ENCODE peak calls at places on chromosomes 12 and 14, in seven cellular contexts. O is AG20443, J is nephron progenitor cell, V is iris pigment epithelial cell, U is AG08395, T is stromal cell of bone marrow, K is GM12865. H is an unnamed sample.
A peak's percentile ranks its signal among the peaks of the same experiment; 100 is the strongest.

GRCh38 chr12:52203126-52203921 is 11.5 kb upstream of the KRT80 start:
- DNase-seq in O (peak; percentile 87), J (peak; percentile 38), V (no peak), U (peak; percentile 88), T (peak; percentile 59), K (peak; percentile 34), H (peak; percentile 7)

GRCh38 chr12:106586535-106586802 is 3.7 kb downstream of the RFX4 start:
- DNase-seq in O (no peak), J (peak; percentile 25), V (no peak), U (no peak), T (no peak), K (no peak), H (no peak)

GRCh38 chr12:57697076-57697475 is 3.1 kb downstream of the OS9 start:
- DNase-seq in O (no peak), J (no peak), V (no peak), U (no peak), T (no peak), K (no peak), H (no peak)

GRCh38 chr12:69639400-69640016 is 28.8 kb upstream of the LRRC10 start:
- DNase-seq in O (peak; percentile 91), J (peak; percentile 70), V (peak; percentile 73), U (peak; percentile 84), T (peak; percentile 48), K (peak; percentile 72), H (peak; percentile 29)

GRCh38 chr12:41663487-41664258 is 475.6 kb downstream of the PDZRN4 start:
- DNase-seq in O (peak; percentile 9), J (no peak), V (peak; percentile 47), U (no peak), T (peak; percentile 3), K (no peak), H (no peak)

GRCh38 chr12:128069359-128069997 is 197.5 kb upstream of the TMEM132C start:
- DNase-seq in O (peak; percentile 44), J (peak; percentile 61), V (peak; percentile 34), U (peak; percentile 60), T (peak; percentile 28), K (peak; percentile 55), H (no peak)

GRCh38 chr14:21268612-21269251 is 510 bp downstream of the HNRNPC start:
- DNase-seq in O (no peak), J (peak; percentile 18), V (peak; percentile 75), U (no peak), T (no peak), K (peak; percentile 83), H (peak; percentile 58)

GRCh38 chr14:32559595-32559994 is 230.5 kb downstream of the AKAP6 start:
- DNase-seq in O (no peak), J (no peak), V (peak; percentile 59), U (no peak), T (no peak), K (no peak), H (no peak)

GRCh38 chr14:71918955-71919354 is 13.3 kb upstream of the RGS6 start:
- DNase-seq in O (no peak), J (no peak), V (peak; percentile 1), U (no peak), T (no peak), K (peak; percentile 13), H (no peak)

GRCh38 chr14:55799523-55800095 is 219.6 kb downstream of the KTN1 start:
- DNase-seq in O (no peak), J (no peak), V (no peak), U (no peak), T (no peak), K (no peak), H (no peak)

GRCh38 chr12:28390716-28391452 is 200.6 kb downstream of the CCDC91 start:
- DNase-seq in O (peak; percentile 27), J (no peak), V (peak; percentile 67), U (peak; percentile 9), T (peak; percentile 78), K (no peak), H (no peak)

GRCh38 chr12:124032265-124032886 is 59.4 kb downstream of the ZNF664 start:
- DNase-seq in O (peak; percentile 88), J (peak; percentile 55), V (peak; percentile 68), U (peak; percentile 86), T (peak; percentile 58), K (peak; percentile 44), H (peak; percentile 21)

GRCh38 chr12:95658386-95658785 is 107.1 kb upstream of the USP44 start:
- DNase-seq in O (no peak), J (no peak), V (no peak), U (no peak), T (no peak), K (no peak), H (no peak)

GRCh38 chr12:124796303-124796957 is 67.2 kb downstream of the SCARB1 start:
- DNase-seq in O (no peak), J (no peak), V (no peak), U (no peak), T (no peak), K (no peak), H (peak; percentile 10)

GRCh38 chr14:91830777-91831176 is 36.6 kb downstream of the TC2N start:
- DNase-seq in O (no peak), J (no peak), V (no peak), U (no peak), T (no peak), K (peak; percentile 76), H (no peak)

GRCh38 chr12:44720265-44720664 is 155.8 kb downstream of the NELL2 start:
- DNase-seq in O (no peak), J (no peak), V (no peak), U (no peak), T (no peak), K (no peak), H (no peak)

GRCh38 chr14:72164420-72165150 is 232.4 kb downstream of the RGS6 start:
- DNase-seq in O (no peak), J (no peak), V (no peak), U (no peak), T (no peak), K (peak; percentile 54), H (no peak)

GRCh38 chr12:113369391-113369790 is 11.0 kb downstream of the PLBD2 start:
- DNase-seq in O (no peak), J (no peak), V (no peak), U (no peak), T (no peak), K (no peak), H (no peak)

GRCh38 chr12:56593909-56594621 is 36.1 kb downstream of the BAZ2A start:
- DNase-seq in O (peak; percentile 87), J (peak; percentile 73), V (peak; percentile 82), U (peak; percentile 89), T (peak; percentile 58), K (peak; percentile 71), H (peak; percentile 46)

GRCh38 chr12:121364657-121365265 is 12.6 kb upstream of the ANAPC5 start:
- DNase-seq in O (peak; percentile 37), J (no peak), V (no peak), U (peak; percentile 16), T (peak; percentile 41), K (no peak), H (no peak)

GRCh38 chr12:92185052-92185451 is 39.4 kb upstream of the BTG1 start:
- DNase-seq in O (no peak), J (no peak), V (no peak), U (no peak), T (no peak), K (peak; percentile 86), H (peak; percentile 79)

GRCh38 chr14:31127690-31128089 is 79.9 kb downstream of the HECTD1 start:
- DNase-seq in O (no peak), J (no peak), V (peak; percentile 25), U (no peak), T (no peak), K (peak; percentile 8), H (peak; percentile 22)

GRCh38 chr12:94841171-94841570 is 162.3 kb downstream of the NDUFA12 start:
- DNase-seq in O (no peak), J (no peak), V (peak; percentile 14), U (no peak), T (no peak), K (no peak), H (no peak)

GRCh38 chr14:35235840-35236239 is 56.3 kb upstream of the PSMA6 start:
- DNase-seq in O (no peak), J (no peak), V (no peak), U (no peak), T (no peak), K (no peak), H (no peak)

GRCh38 chr12:57620936-57621496 is 9.8 kb downstream of the ARHGEF25 start:
- DNase-seq in O (peak; percentile 52), J (peak; percentile 37), V (no peak), U (no peak), T (no peak), K (no peak), H (no peak)

GRCh38 chr12:14948672-14949071 is 10.3 kb upstream of the ERP27 start:
- DNase-seq in O (peak; percentile 76), J (no peak), V (peak; percentile 92), U (peak; percentile 82), T (peak; percentile 53), K (peak; percentile 95), H (peak; percentile 84)

GRCh38 chr12:41419151-41419893 is 231.2 kb downstream of the PDZRN4 start:
- DNase-seq in O (no peak), J (no peak), V (no peak), U (no peak), T (no peak), K (no peak), H (no peak)

GRCh38 chr12:70190252-70191010 is 52.8 kb upstream of the CNOT2 start:
- DNase-seq in O (no peak), J (no peak), V (peak; percentile 20), U (no peak), T (no peak), K (no peak), H (no peak)

GRCh38 chr12:71440393-71441349 is 1.1 kb downstream of the LGR5 start:
- DNase-seq in O (peak; percentile 36), J (peak; percentile 43), V (no peak), U (no peak), T (no peak), K (no peak), H (no peak)

GRCh38 chr12:48197549-48197966 is 5.5 kb downstream of the OR10AD1 start:
- DNase-seq in O (peak; percentile 42), J (no peak), V (peak; percentile 59), U (peak; percentile 32), T (peak; percentile 31), K (peak; percentile 42), H (peak; percentile 65)

GRCh38 chr14:50082784-50083466 is 33.4 kb downstream of the VCPKMT start:
- DNase-seq in O (no peak), J (no peak), V (peak; percentile 73), U (no peak), T (no peak), K (peak; percentile 95), H (peak; percentile 85)

GRCh38 chr12:66065623-66066022 is 64.9 kb downstream of the LLPH start:
- DNase-seq in O (no peak), J (no peak), V (peak; percentile 54), U (no peak), T (no peak), K (no peak), H (no peak)

GRCh38 chr12:13165578-13166120 is 30.9 kb upstream of the EMP1 start:
- DNase-seq in O (peak; percentile 73), J (no peak), V (peak; percentile 78), U (peak; percentile 66), T (peak; percentile 66), K (peak; percentile 61), H (peak; percentile 89)

GRCh38 chr14:22070119-22070982 is 396.7 kb upstream of the OR4E1 start:
- DNase-seq in O (no peak), J (peak; percentile 32), V (peak; percentile 9), U (no peak), T (no peak), K (peak; percentile 35), H (peak; percentile 29)

H was measured in CD4-positive, CD25-positive, alpha-beta regulatory T cell.